ENCODE peak calls at places on chromosomes 2 and 18, in five cellular contexts. F is smooth muscle cell of the brain vasculature, N is hypothalamus, B is fibroblast of mammary gland, G is T47D. K is an unnamed sample.

GRCh38 chr18:76208632-76209308 is 286.3 kb downstream of the ZNF516 start:
- DNase-seq in F (no peak), G (no peak), B (no peak), N (no peak), K (no peak)

GRCh38 chr18:9653390-9653789 is 39.0 kb upstream of the PPP4R1 start:
- DNase-seq in N (peak), F (peak), G (no peak), B (no peak), K (no peak)

GRCh38 chr2:203327582-203327917 is 644 bp upstream of the ABI2 start:
- DNase-seq in N (no peak), F (no peak), G (no peak), B (no peak), K (no peak)

GRCh38 chr2:38661306-38661705 is 4.6 kb upstream of the GALM start:
- DNase-seq in N (no peak), G (no peak), F (no peak), B (peak), K (no peak)

GRCh38 chr2:233713262-233713615 is 532 bp downstream of the UGT1A5 start:
- DNase-seq in G (no peak), B (no peak), N (no peak), F (no peak), K (no peak)

GRCh38 chr2:48849770-48850169 is 94.2 kb upstream of the LHCGR start:
- DNase-seq in N (no peak), G (no peak), B (peak), F (no peak), K (peak)

GRCh38 chr2:8144785-8145184 is 537.1 kb upstream of the ID2 start:
- DNase-seq in G (no peak), N (no peak), B (peak), F (no peak), K (peak)

GRCh38 chr2:201466050-201466660 is 14.6 kb downstream of the STRADB start:
- DNase-seq in G (no peak), F (no peak), N (no peak), B (peak), K (peak)

GRCh38 chr2:71223767-71224333 is 3.1 kb downstream of the PAIP2B start:
- DNase-seq in B (peak), G (peak), F (no peak), N (peak), K (peak)

GRCh38 chr2:43098539-43098938 is 127.9 kb downstream of the ZFP36L2 start:
- DNase-seq in B (no peak), G (no peak), F (no peak), N (no peak), K (no peak)

GRCh38 chr18:53018791-53019190 is 678.8 kb downstream of the DCC start:
- DNase-seq in N (no peak), F (no peak), G (no peak), B (no peak), K (no peak)

K was measured in astrocyte.